ENCODE peak calls at places on chromosomes 1 and 21, in eight cellular contexts. S is K562, N is transverse colon, P is A549, X is ovary, U is body of pancreas, Q is HCT116, I is sigmoid colon. E is an unnamed sample.

GRCh38 chr1:115330480-115331013 is 7.5 kb downstream of the NGF start:
- DNase-seq in S (no peak), N (no peak), P (no peak), X (peak; percentile 50), U (no peak), Q (no peak), I (no peak), E (no peak)

GRCh38 chr21:35048183-35048601 is 910 bp downstream of the RUNX1 start:
- DNase-seq in S (no peak), N (no peak), P (peak; percentile 7), X (no peak), U (no peak), Q (no peak), I (no peak), E (no peak)

GRCh38 chr1:183370399-183371058 is 47.7 kb downstream of the NMNAT2 start:
- DNase-seq in S (no peak), N (peak; percentile 65), P (no peak), X (no peak), U (peak; percentile 39), Q (no peak), I (no peak), E (peak; percentile 98)

GRCh38 chr1:210456731-210457130 is 128.0 kb downstream of the HHAT start:
- DNase-seq in S (no peak), N (no peak), P (no peak), X (no peak), U (no peak), Q (no peak), I (no peak), E (no peak)

GRCh38 chr1:97745912-97746311 is 174.9 kb downstream of the DPYD start:
- DNase-seq in S (no peak), N (no peak), P (no peak), X (no peak), U (no peak), Q (no peak), I (no peak), E (no peak)

GRCh38 chr1:58575831-58576726 is 973 bp downstream of the TACSTD2 start:
- DNase-seq in S (no peak), N (no peak), P (no peak), X (no peak), U (peak; percentile 71), Q (no peak), I (no peak), E (peak; percentile 23)

GRCh38 chr1:167207940-167208623 is 12.6 kb upstream of the POU2F1 start:
- DNase-seq in S (no peak), N (no peak), P (no peak), X (no peak), U (no peak), Q (no peak), I (no peak), E (no peak)

GRCh38 chr1:233394860-233395717 is 67.6 kb downstream of the MAP3K21 start:
- DNase-seq in S (peak; percentile 65), N (no peak), P (peak; percentile 70), X (no peak), U (peak; percentile 28), Q (peak; percentile 54), I (no peak), E (peak; percentile 8)

GRCh38 chr1:214966366-214966765 is 116.2 kb upstream of the KCNK2 start:
- DNase-seq in S (no peak), N (no peak), P (no peak), X (no peak), U (no peak), Q (no peak), I (no peak), E (peak; percentile 71)

GRCh38 chr21:33917421-33917820 is 1.8 kb upstream of the ATP5PO start:
- DNase-seq in S (no peak), N (no peak), P (no peak), X (no peak), U (no peak), Q (no peak), I (no peak), E (no peak)

GRCh38 chr21:33914188-33914587 is 1.4 kb downstream of the ATP5PO start:
- DNase-seq in S (no peak), N (no peak), P (no peak), X (no peak), U (no peak), Q (no peak), I (no peak), E (no peak)

GRCh38 chr21:33916200-33916567 is 580 bp upstream of the ATP5PO start:
- DNase-seq in S (no peak), N (no peak), P (no peak), X (no peak), U (no peak), Q (no peak), I (no peak), E (no peak)

GRCh38 chr21:33909756-33910155 is 5.8 kb downstream of the ATP5PO start:
- DNase-seq in S (no peak), N (no peak), P (no peak), X (no peak), U (no peak), Q (no peak), I (no peak), E (no peak)

GRCh38 chr21:33915368-33916199 is at the start of gene ATP5PO:
- DNase-seq in S (peak; percentile 100), N (peak; percentile 98), P (peak; percentile 95), X (peak; percentile 96), U (peak; percentile 97), Q (peak; percentile 94), I (peak; percentile 99), E (peak; percentile 98)
- H3K27ac ChIP-seq in S (peak within 1 kb of the TSS; percentile 94), N (peak within 1 kb of the TSS; percentile 89), P (peak within 1 kb of the TSS; percentile 69), X (peak within 1 kb of the TSS; percentile 60), U (peak within 1 kb of the TSS; percentile 68), Q (peak within 1 kb of the TSS; percentile 74), I (peak within 1 kb of the TSS; percentile 92), E (peak within 1 kb of the TSS; percentile 62)

GRCh38 chr1:204528677-204529076 is 12.5 kb downstream of the MDM4 start:
- DNase-seq in S (no peak), N (no peak), P (no peak), X (no peak), U (no peak), Q (no peak), I (no peak), E (no peak)
- TF ChIP-seq POLR2A in S (no peak), N (no peak), P (no peak), X (no peak), U (no peak), Q (no peak), I (no peak), E (no peak)

GRCh38 chr1:234977891-234978396 is 150.7 kb downstream of the TOMM20 start:
- DNase-seq in S (no peak), N (no peak), P (peak; percentile 84), X (no peak), U (peak; percentile 29), Q (no peak), I (peak; percentile 55), E (no peak)

GRCh38 chr1:234980224-234980656 is 148.4 kb downstream of the TOMM20 start:
- DNase-seq in S (no peak), N (no peak), P (no peak), X (peak; percentile 66), U (no peak), Q (no peak), I (no peak), E (no peak)

GRCh38 chr1:234980657-234981396 is 147.8 kb downstream of the TOMM20 start:
- DNase-seq in S (peak; percentile 69), N (peak; percentile 72), P (peak; percentile 89), X (peak; percentile 76), U (peak; percentile 65), Q (peak; percentile 79), I (peak; percentile 94), E (peak; percentile 59)

GRCh38 chr1:234978397-234979291 is 150.0 kb downstream of the TOMM20 start:
- DNase-seq in S (peak; percentile 84), N (peak; percentile 79), P (peak; percentile 91), X (no peak), U (peak; percentile 19), Q (peak; percentile 63), I (peak; percentile 85), E (no peak)

DNA sequence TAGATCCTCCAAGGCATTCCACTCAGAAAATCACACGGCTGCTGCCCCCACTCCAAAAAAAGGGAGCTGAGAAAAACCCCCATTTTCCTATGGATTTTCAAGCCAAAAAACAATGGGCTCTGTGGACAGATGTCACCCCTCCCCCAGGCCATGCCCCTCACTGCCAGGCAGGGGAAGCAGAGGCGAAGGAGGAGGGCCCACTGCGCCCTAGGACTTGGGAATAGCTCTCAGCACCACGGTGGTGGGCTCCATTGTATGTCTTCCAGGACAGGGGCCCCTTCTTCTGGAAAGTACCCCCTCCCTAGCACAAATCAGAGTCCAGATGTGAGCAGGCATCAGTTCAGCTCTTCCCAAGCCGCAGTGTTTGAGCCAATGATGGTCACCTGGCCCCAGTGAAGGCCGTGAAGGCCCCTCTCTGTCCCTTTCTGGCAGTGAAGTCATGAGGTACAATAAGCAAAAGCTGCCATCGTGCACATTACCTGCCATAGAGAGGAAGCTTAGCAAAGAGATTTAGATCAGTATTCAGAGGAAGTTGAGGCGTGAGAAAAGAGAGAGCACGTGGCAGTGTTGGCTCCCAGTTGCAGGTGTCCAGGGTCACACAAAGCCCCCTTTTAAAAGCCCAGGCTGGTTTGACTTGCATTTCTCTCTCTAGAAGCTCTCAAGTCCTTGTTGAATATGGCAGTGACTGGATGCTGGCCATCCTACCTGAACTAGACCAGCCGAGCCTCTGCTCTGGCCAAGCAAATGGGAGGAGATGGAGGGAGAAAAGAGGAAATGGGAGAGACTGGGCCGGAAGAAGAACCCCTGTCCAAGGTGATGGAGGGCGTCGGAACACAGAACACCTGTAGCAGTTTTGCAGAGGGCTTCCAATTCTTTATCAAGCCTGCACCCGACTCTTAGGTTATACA is 149.1 kb downstream of the TOMM20 start:
- DNase-seq in S (no peak), N (no peak), P (no peak), X (no peak), U (no peak), Q (no peak), I (peak; percentile 70), E (no peak)
- H3K27ac ChIP-seq in S (no peak overlapping the region), N (peak overlapping the region; percentile 88), P (peak overlapping the region; percentile 95), X (peak overlapping the region; percentile 70), U (peak overlapping the region; percentile 81), Q (no peak overlapping the region), I (peak overlapping the region; percentile 82), E (peak overlapping the region; percentile 87)

GRCh38 chr1:93846151-93846928 is 32.7 kb downstream of the DNTTIP2 start:
- DNase-seq in S (peak; percentile 90), N (peak; percentile 91), P (peak; percentile 82), X (peak; percentile 89), U (peak; percentile 89), Q (peak; percentile 53), I (peak; percentile 95), E (peak; percentile 90)

GRCh38 chr1:93846929-93847810 is 31.8 kb downstream of the DNTTIP2 start:
- DNase-seq in S (peak; percentile 90), N (peak; percentile 92), P (peak; percentile 92), X (peak; percentile 92), U (peak; percentile 91), Q (peak; percentile 81), I (peak; percentile 95), E (peak; percentile 86)

GRCh38 chr1:93845554-93846150 is 33.4 kb downstream of the DNTTIP2 start:
- DNase-seq in S (no peak), N (peak; percentile 11), P (peak; percentile 66), X (peak; percentile 21), U (peak; percentile 14), Q (no peak), I (no peak), E (no peak)

GRCh38 chr1:93848352-93848883 is 30.6 kb downstream of the DNTTIP2 start:
- DNase-seq in S (no peak), N (no peak), P (no peak), X (no peak), U (no peak), Q (no peak), I (no peak), E (no peak)

DNA sequence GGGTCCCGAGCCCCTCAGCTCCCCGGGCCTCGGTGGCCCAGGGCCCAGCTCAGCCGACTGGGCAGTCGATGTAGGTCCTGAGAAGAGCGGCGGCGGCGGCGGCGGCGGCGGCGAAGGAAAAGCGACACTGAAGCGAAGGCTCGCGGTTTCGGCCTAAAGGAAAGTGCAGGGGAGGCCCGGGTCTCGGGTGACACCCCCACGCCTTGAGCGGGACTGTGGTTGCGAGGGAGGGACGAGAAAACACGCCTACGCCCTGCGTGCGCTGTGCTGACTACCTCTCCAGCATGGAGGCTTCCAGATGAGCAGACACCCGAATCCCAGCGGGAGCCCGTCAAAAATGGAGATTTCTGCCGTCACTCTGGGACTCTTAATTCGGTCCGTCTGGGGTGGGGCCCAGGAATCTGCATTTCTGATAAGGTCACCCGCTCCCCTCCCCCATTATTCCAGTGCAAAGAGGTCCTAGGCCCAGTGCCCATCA is 31.2 kb downstream of the DNTTIP2 start:
- DNase-seq in S (peak; percentile 82), N (peak; percentile 73), P (peak; percentile 83), X (peak; percentile 80), U (peak; percentile 66), Q (peak; percentile 72), I (peak; percentile 85), E (peak; percentile 69)
- TF ChIP-seq POLR2A in S (peak; percentile 54), N (peak; percentile 21), P (peak; percentile 55), X (peak; percentile 19), U (no peak), Q (no peak), I (no peak), E (peak; percentile 60)